ENCODE peak calls at places on chromosomes 16 and 17, in four cellular contexts. V, R, L and H are unnamed samples.

GRCh38 chr17:6551909-6552768 is 4.2 kb downstream of the PITPNM3 start:
- DNase-seq in L (peak; percentile 61), V (no peak), R (no peak), H (no peak)

GRCh38 chr16:54542805-54543504 is 256.4 kb upstream of the IRX3 start:
- DNase-seq in V (no peak), R (no peak), L (no peak), H (no peak)

GRCh38 chr16:47013172-47013571 is 39.7 kb upstream of the DNAJA2 start:
- DNase-seq in L (no peak), V (no peak), R (no peak), H (no peak)

GRCh38 chr17:55320594-55321506 is 56.1 kb downstream of the HLF start:
- DNase-seq in V (no peak), R (no peak), L (peak; percentile 44), H (no peak)

GRCh38 chr17:76869878-76870714 is 1.9 kb downstream of the MGAT5B start:
- DNase-seq in V (no peak), R (no peak), L (no peak), H (peak; percentile 26)

GRCh38 chr16:84484579-84485254 is 19.7 kb downstream of the MEAK7 start:
- DNase-seq in R (no peak), L (no peak), V (no peak), H (peak; percentile 82)

GRCh38 chr17:77036841-77037381 is 103.9 kb upstream of the SEC14L1 start:
- DNase-seq in V (no peak), R (no peak), L (no peak), H (no peak)

GRCh38 chr17:80452173-80452915 is 24.1 kb downstream of the NPTX1 start:
- DNase-seq in V (no peak), R (no peak), L (no peak), H (no peak)

GRCh38 chr17:75138519-75138918 is 7.0 kb upstream of the NT5C start:
- DNase-seq in L (no peak), R (no peak), V (no peak), H (no peak)

GRCh38 chr16:22123146-22123545 is 30.8 kb downstream of the VWA3A start:
- DNase-seq in V (no peak), L (no peak), R (no peak), H (peak; percentile 5)

GRCh38 chr17:32492648-32493289 is 6.0 kb downstream of the CDK5R1 start:
- DNase-seq in L (no peak), V (no peak), R (no peak), H (no peak)

GRCh38 chr16:685967-686366 is 1.8 kb upstream of the JMJD8 start:
- DNase-seq in R (no peak), V (no peak), L (no peak), H (peak; percentile 42)

GRCh38 chr16:72560617-72561016 is 388.7 kb upstream of the PMFBP1 start:
- DNase-seq in L (no peak), V (no peak), R (no peak), H (peak; percentile 57)

GRCh38 chr17:13038931-13039665 is 21.3 kb upstream of the ELAC2 start:
- DNase-seq in V (no peak), L (no peak), R (no peak), H (no peak)

GRCh38 chr16:4676826-4677225 is 16.5 kb upstream of the NUDT16L1 start:
- DNase-seq in V (no peak), R (no peak), L (no peak), H (no peak)

GRCh38 chr17:2093349-2093748 is 38.4 kb downstream of the HIC1 start:
- DNase-seq in L (no peak), R (no peak), V (no peak), H (no peak)

GRCh38 chr16:56815721-56816120 is 49.3 kb upstream of the SLC12A3 start:
- DNase-seq in L (no peak), V (no peak), R (no peak), H (no peak)

GRCh38 chr17:28097901-28098300 is 55.4 kb downstream of the NLK start:
- DNase-seq in L (no peak), V (no peak), R (no peak), H (no peak)

GRCh38 chr17:62933986-62934385 is 32.0 kb upstream of the TANC2 start:
- DNase-seq in L (no peak), R (no peak), V (no peak), H (peak; percentile 29)

GRCh38 chr16:85607331-85607765 is 5.8 kb upstream of the GSE1 start:
- DNase-seq in V (no peak), L (no peak), R (no peak), H (no peak)

GRCh38 chr17:42904110-42904469 is 3.5 kb downstream of the G6PC1 start:
- DNase-seq in R (no peak), V (no peak), L (no peak), H (no peak)

GRCh38 chr16:51839697-51840462 is 688.8 kb upstream of the SALL1 start:
- DNase-seq in V (no peak), L (no peak), R (no peak), H (no peak)

GRCh38 chr16:25256821-25257503 is 683 bp downstream of the ZKSCAN2 start:
- DNase-seq in R (no peak), V (peak; percentile 3), L (peak; percentile 15), H (peak; percentile 31)

GRCh38 chr17:28901866-28902818 is 737 bp downstream of the DHRS13 start:
- DNase-seq in R (peak; percentile 47), L (no peak), V (peak; percentile 25), H (no peak)

GRCh38 chr17:16988749-16989229 is 16.9 kb upstream of the TNFRSF13B start:
- DNase-seq in R (no peak), V (no peak), L (no peak), H (peak; percentile 50)

GRCh38 chr16:69064164-69064563 is 41.3 kb upstream of the HAS3 start:
- DNase-seq in R (no peak), V (no peak), L (no peak), H (no peak)

GRCh38 chr17:35244345-35245195 is 1.7 kb downstream of the SLFN5 start:
- DNase-seq in V (peak; percentile 65), R (peak; percentile 80), L (peak; percentile 88), H (peak; percentile 84)

GRCh38 chr16:47492428-47493357 is 31.6 kb downstream of the PHKB start:
- DNase-seq in R (no peak), L (peak; percentile 75), V (no peak), H (peak; percentile 33)

GRCh38 chr16:11303405-11304138 is 22.4 kb upstream of the PRM1 start:
- DNase-seq in L (no peak), R (no peak), V (no peak), H (no peak)